ENCODE peak calls at places on chromosome 1, in four cellular contexts. T is suprapubic skin, Z is cardiac fibroblast, Q is endothelial cell. B is an unnamed sample.

GRCh38 chr1:231338270-231339128 is at the start of gene SPRTN:
- DNase-seq in Z (peak; percentile 22), Q (no peak), T (peak; percentile 92), B (no peak)

GRCh38 chr1:100034465-100034864 is 64.7 kb downstream of the SLC35A3 start:
- DNase-seq in Q (no peak), T (no peak), Z (peak; percentile 53), B (peak; percentile 49)

GRCh38 chr1:165444897-165445370 is at the start of gene RXRG:
- DNase-seq in T (no peak), Q (peak; percentile 53), Z (peak; percentile 3), B (peak; percentile 6)

GRCh38 chr1:14549897-14550635 is 48.4 kb upstream of the KAZN start:
- DNase-seq in Q (no peak), Z (no peak), T (no peak), B (no peak)

GRCh38 chr1:200081151-200081981 is 53.9 kb downstream of the NR5A2 start:
- DNase-seq in Q (no peak), Z (peak; percentile 29), T (no peak), B (no peak)

GRCh38 chr1:167630568-167631385 is 745 bp downstream of the RCSD1 start:
- DNase-seq in Z (no peak), T (no peak), Q (no peak), B (no peak)

GRCh38 chr1:69932760-69933159 is 272.6 kb downstream of the LRRC40 start:
- DNase-seq in T (no peak), Q (no peak), Z (no peak), B (no peak)

GRCh38 chr1:154568165-154568815 is 712 bp downstream of the CHRNB2 start:
- DNase-seq in Z (no peak), Q (no peak), T (no peak), B (no peak)

GRCh38 chr1:87131809-87132663 is 196.6 kb upstream of the LMO4 start:
- DNase-seq in T (peak; percentile 82), Z (peak; percentile 81), Q (peak; percentile 86), B (peak; percentile 78)

B was measured in fibroblast of villous mesenchyme.